ENCODE peak calls at places on chromosomes 16 and 17, in nine cellular contexts. One of them, this sample, is unnamed.

GRCh38 chr17:70869402-70870085 is 700.2 kb downstream of the KCNJ2 start:
- DNase-seq in AG10803: no peak
- DNase-seq in endothelial cell: no peak
- DNase-seq in lung: no peak
- DNase-seq in fibroblast of pulmonary artery: no peak
- DNase-seq in CD8-positive, alpha-beta T cell: no peak
- DNase-seq in sigmoid colon: no peak
- DNase-seq in body of pancreas: no peak
- DNase-seq in ovary: no peak
- DNase-seq in this sample: no peak

GRCh38 chr16:85441189-85441889 is 171.8 kb upstream of the GSE1 start:
- DNase-seq in endothelial cell: no peak
- DNase-seq in lung: no peak
- DNase-seq in sigmoid colon: no peak
- DNase-seq in ovary: no peak
- DNase-seq in AG10803: no peak
- DNase-seq in body of pancreas: no peak
- DNase-seq in CD8-positive, alpha-beta T cell: peak
- DNase-seq in fibroblast of pulmonary artery: no peak
- DNase-seq in this sample: no peak

GRCh38 chr17:79874329-79874981 is 35.2 kb upstream of the CBX4 start:
- DNase-seq in sigmoid colon: no peak
- DNase-seq in CD8-positive, alpha-beta T cell: peak
- DNase-seq in endothelial cell: peak
- DNase-seq in fibroblast of pulmonary artery: peak
- DNase-seq in lung: no peak
- DNase-seq in ovary: no peak
- DNase-seq in body of pancreas: peak
- DNase-seq in AG10803: peak
- DNase-seq in this sample: no peak

GRCh38 chr16:7755347-7755746 is 422.7 kb downstream of the RBFOX1 start:
- DNase-seq in ovary: no peak
- DNase-seq in fibroblast of pulmonary artery: no peak
- DNase-seq in sigmoid colon: no peak
- DNase-seq in CD8-positive, alpha-beta T cell: no peak
- DNase-seq in AG10803: no peak
- DNase-seq in body of pancreas: no peak
- DNase-seq in lung: no peak
- DNase-seq in endothelial cell: no peak
- DNase-seq in this sample: no peak

GRCh38 chr17:56593741-56594527 is 435 bp downstream of the NOG start:
- DNase-seq in endothelial cell: peak
- DNase-seq in ovary: peak
- DNase-seq in body of pancreas: peak
- DNase-seq in fibroblast of pulmonary artery: peak
- DNase-seq in lung: peak
- DNase-seq in sigmoid colon: peak
- DNase-seq in AG10803: peak
- DNase-seq in CD8-positive, alpha-beta T cell: peak
- DNase-seq in this sample: peak

GRCh38 chr17:79951361-79952264 is 84.1 kb downstream of the TBC1D16 start:
- DNase-seq in endothelial cell: no peak
- DNase-seq in ovary: peak
- DNase-seq in CD8-positive, alpha-beta T cell: no peak
- DNase-seq in AG10803: peak
- DNase-seq in sigmoid colon: peak
- DNase-seq in body of pancreas: peak
- DNase-seq in lung: peak
- DNase-seq in fibroblast of pulmonary artery: peak
- DNase-seq in this sample: peak

GRCh38 chr16:9042943-9043680 is 48.3 kb upstream of the HAPSTR1 start:
- DNase-seq in body of pancreas: no peak
- DNase-seq in lung: no peak
- DNase-seq in AG10803: peak
- DNase-seq in endothelial cell: no peak
- DNase-seq in ovary: no peak
- DNase-seq in CD8-positive, alpha-beta T cell: no peak
- DNase-seq in sigmoid colon: no peak
- DNase-seq in fibroblast of pulmonary artery: peak
- DNase-seq in this sample: no peak

GRCh38 chr16:71295950-71296349 is 6.7 kb upstream of the CMTR2 start:
- DNase-seq in body of pancreas: no peak
- DNase-seq in endothelial cell: no peak
- DNase-seq in sigmoid colon: no peak
- DNase-seq in ovary: no peak
- DNase-seq in fibroblast of pulmonary artery: no peak
- DNase-seq in AG10803: no peak
- DNase-seq in lung: no peak
- DNase-seq in CD8-positive, alpha-beta T cell: no peak
- DNase-seq in this sample: no peak

GRCh38 chr17:81391964-81392908 is 3.0 kb upstream of the BAHCC1 start:
- DNase-seq in sigmoid colon: peak
- DNase-seq in CD8-positive, alpha-beta T cell: no peak
- DNase-seq in AG10803: peak
- DNase-seq in endothelial cell: no peak
- DNase-seq in fibroblast of pulmonary artery: peak
- DNase-seq in lung: no peak
- DNase-seq in ovary: peak
- DNase-seq in body of pancreas: peak
- DNase-seq in this sample: no peak

GRCh38 chr17:62163847-62164246 is 98.8 kb upstream of the MED13 start:
- DNase-seq in fibroblast of pulmonary artery: no peak
- DNase-seq in body of pancreas: peak
- DNase-seq in lung: no peak
- DNase-seq in CD8-positive, alpha-beta T cell: no peak
- DNase-seq in sigmoid colon: no peak
- DNase-seq in AG10803: no peak
- DNase-seq in endothelial cell: no peak
- DNase-seq in ovary: no peak
- DNase-seq in this sample: no peak

GRCh38 chr17:40110457-40110856 is 10.1 kb upstream of the NR1D1 start:
- DNase-seq in CD8-positive, alpha-beta T cell: no peak
- DNase-seq in body of pancreas: no peak
- DNase-seq in endothelial cell: no peak
- DNase-seq in ovary: peak
- DNase-seq in AG10803: no peak
- DNase-seq in sigmoid colon: peak
- DNase-seq in fibroblast of pulmonary artery: no peak
- DNase-seq in lung: no peak
- DNase-seq in this sample: no peak

GRCh38 chr17:15742921-15743320 is 10.8 kb downstream of the TBC1D26 start:
- DNase-seq in CD8-positive, alpha-beta T cell: no peak
- DNase-seq in endothelial cell: no peak
- DNase-seq in ovary: no peak
- DNase-seq in body of pancreas: no peak
- DNase-seq in AG10803: no peak
- DNase-seq in lung: no peak
- DNase-seq in fibroblast of pulmonary artery: no peak
- DNase-seq in sigmoid colon: no peak
- DNase-seq in this sample: no peak

GRCh38 chr17:81566461-81567126 is 14.4 kb upstream of the FAAP100 start:
- DNase-seq in lung: peak
- DNase-seq in endothelial cell: peak
- DNase-seq in sigmoid colon: peak
- DNase-seq in fibroblast of pulmonary artery: peak
- DNase-seq in AG10803: peak
- DNase-seq in CD8-positive, alpha-beta T cell: no peak
- DNase-seq in body of pancreas: peak
- DNase-seq in ovary: peak
- DNase-seq in this sample: peak

GRCh38 chr16:81708459-81709368 is 70.4 kb upstream of the PLCG2 start:
- DNase-seq in AG10803: no peak
- DNase-seq in ovary: no peak
- DNase-seq in body of pancreas: peak
- DNase-seq in sigmoid colon: no peak
- DNase-seq in fibroblast of pulmonary artery: no peak
- DNase-seq in lung: no peak
- DNase-seq in endothelial cell: no peak
- DNase-seq in CD8-positive, alpha-beta T cell: no peak
- DNase-seq in this sample: no peak

GRCh38 chr17:77109159-77110005 is 31.4 kb upstream of the SEC14L1 start:
- DNase-seq in AG10803: no peak
- DNase-seq in ovary: no peak
- DNase-seq in sigmoid colon: no peak
- DNase-seq in endothelial cell: no peak
- DNase-seq in CD8-positive, alpha-beta T cell: no peak
- DNase-seq in fibroblast of pulmonary artery: no peak
- DNase-seq in body of pancreas: no peak
- DNase-seq in lung: no peak
- DNase-seq in this sample: no peak
- TF ChIP-seq CTCF in AG10803: no peak
- TF ChIP-seq CTCF in ovary: peak
- TF ChIP-seq CTCF in sigmoid colon: no peak
- TF ChIP-seq CTCF in endothelial cell: no peak
- TF ChIP-seq CTCF in CD8-positive, alpha-beta T cell: no peak
- TF ChIP-seq CTCF in fibroblast of pulmonary artery: peak
- TF ChIP-seq CTCF in body of pancreas: no peak
- TF ChIP-seq CTCF in lung: no peak
- TF ChIP-seq CTCF in this sample: no peak

GRCh38 chr17:37133131-37133530 is 184.4 kb downstream of the AATF start:
- DNase-seq in ovary: no peak
- DNase-seq in CD8-positive, alpha-beta T cell: no peak
- DNase-seq in sigmoid colon: no peak
- DNase-seq in lung: no peak
- DNase-seq in endothelial cell: no peak
- DNase-seq in fibroblast of pulmonary artery: no peak
- DNase-seq in body of pancreas: no peak
- DNase-seq in AG10803: no peak
- DNase-seq in this sample: no peak

GRCh38 chr17:37137906-37138413 is 189.2 kb downstream of the AATF start:
- DNase-seq in lung: no peak
- DNase-seq in CD8-positive, alpha-beta T cell: no peak
- DNase-seq in AG10803: no peak
- DNase-seq in ovary: no peak
- DNase-seq in body of pancreas: no peak
- DNase-seq in sigmoid colon: no peak
- DNase-seq in fibroblast of pulmonary artery: no peak
- DNase-seq in endothelial cell: no peak
- DNase-seq in this sample: no peak

GRCh38 chr17:37134050-37134449 is 185.3 kb downstream of the AATF start:
- DNase-seq in endothelial cell: no peak
- DNase-seq in lung: no peak
- DNase-seq in body of pancreas: no peak
- DNase-seq in CD8-positive, alpha-beta T cell: no peak
- DNase-seq in fibroblast of pulmonary artery: no peak
- DNase-seq in ovary: no peak
- DNase-seq in AG10803: no peak
- DNase-seq in sigmoid colon: no peak
- DNase-seq in this sample: no peak

GRCh38 chr17:37137070-37137610 is 188.4 kb downstream of the AATF start:
- DNase-seq in body of pancreas: no peak
- DNase-seq in CD8-positive, alpha-beta T cell: no peak
- DNase-seq in sigmoid colon: no peak
- DNase-seq in endothelial cell: no peak
- DNase-seq in AG10803: no peak
- DNase-seq in ovary: no peak
- DNase-seq in lung: no peak
- DNase-seq in fibroblast of pulmonary artery: no peak
- DNase-seq in this sample: no peak

GRCh38 chr17:37135581-37135980 is 186.8 kb downstream of the AATF start:
- DNase-seq in sigmoid colon: no peak
- DNase-seq in endothelial cell: no peak
- DNase-seq in AG10803: no peak
- DNase-seq in fibroblast of pulmonary artery: no peak
- DNase-seq in lung: no peak
- DNase-seq in ovary: no peak
- DNase-seq in body of pancreas: no peak
- DNase-seq in CD8-positive, alpha-beta T cell: no peak
- DNase-seq in this sample: no peak
- TF ChIP-seq CTCF in sigmoid colon: no peak
- TF ChIP-seq CTCF in endothelial cell: no peak
- TF ChIP-seq CTCF in AG10803: no peak
- TF ChIP-seq CTCF in fibroblast of pulmonary artery: no peak
- TF ChIP-seq CTCF in lung: no peak
- TF ChIP-seq CTCF in ovary: no peak
- TF ChIP-seq CTCF in body of pancreas: no peak
- TF ChIP-seq CTCF in CD8-positive, alpha-beta T cell: no peak
- TF ChIP-seq CTCF in this sample: no peak

GRCh38 chr17:49836111-49837030 is 11.5 kb downstream of the TAC4 start:
- DNase-seq in lung: peak
- DNase-seq in ovary: no peak
- DNase-seq in sigmoid colon: no peak
- DNase-seq in AG10803: peak
- DNase-seq in fibroblast of pulmonary artery: peak
- DNase-seq in CD8-positive, alpha-beta T cell: no peak
- DNase-seq in body of pancreas: peak
- DNase-seq in endothelial cell: no peak
- DNase-seq in this sample: no peak

GRCh38 chr17:49843774-49844350 is 4.0 kb downstream of the TAC4 start:
- DNase-seq in fibroblast of pulmonary artery: peak
- DNase-seq in body of pancreas: no peak
- DNase-seq in CD8-positive, alpha-beta T cell: no peak
- DNase-seq in AG10803: no peak
- DNase-seq in sigmoid colon: peak
- DNase-seq in ovary: no peak
- DNase-seq in lung: no peak
- DNase-seq in endothelial cell: peak
- DNase-seq in this sample: no peak

GRCh38 chr17:49842846-49843245 is 5.0 kb downstream of the TAC4 start:
- DNase-seq in CD8-positive, alpha-beta T cell: no peak
- DNase-seq in endothelial cell: no peak
- DNase-seq in lung: no peak
- DNase-seq in ovary: no peak
- DNase-seq in AG10803: no peak
- DNase-seq in sigmoid colon: no peak
- DNase-seq in body of pancreas: no peak
- DNase-seq in fibroblast of pulmonary artery: no peak
- DNase-seq in this sample: no peak

GRCh38 chr17:49845210-49845782 is 2.6 kb downstream of the TAC4 start:
- DNase-seq in endothelial cell: no peak
- DNase-seq in CD8-positive, alpha-beta T cell: no peak
- DNase-seq in ovary: peak
- DNase-seq in fibroblast of pulmonary artery: no peak
- DNase-seq in lung: no peak
- DNase-seq in sigmoid colon: peak
- DNase-seq in AG10803: no peak
- DNase-seq in body of pancreas: no peak
- DNase-seq in this sample: no peak

GRCh38 chr17:49841548-49841947 is 6.3 kb downstream of the TAC4 start:
- DNase-seq in CD8-positive, alpha-beta T cell: no peak
- DNase-seq in sigmoid colon: peak
- DNase-seq in body of pancreas: no peak
- DNase-seq in lung: no peak
- DNase-seq in fibroblast of pulmonary artery: no peak
- DNase-seq in ovary: no peak
- DNase-seq in AG10803: no peak
- DNase-seq in endothelial cell: no peak
- DNase-seq in this sample: no peak
- TF ChIP-seq CTCF in CD8-positive, alpha-beta T cell: no peak
- TF ChIP-seq CTCF in sigmoid colon: no peak
- TF ChIP-seq CTCF in body of pancreas: no peak
- TF ChIP-seq CTCF in lung: no peak
- TF ChIP-seq CTCF in fibroblast of pulmonary artery: peak
- TF ChIP-seq CTCF in ovary: no peak
- TF ChIP-seq CTCF in AG10803: no peak
- TF ChIP-seq CTCF in endothelial cell: peak
- TF ChIP-seq CTCF in this sample: no peak

DNA sequence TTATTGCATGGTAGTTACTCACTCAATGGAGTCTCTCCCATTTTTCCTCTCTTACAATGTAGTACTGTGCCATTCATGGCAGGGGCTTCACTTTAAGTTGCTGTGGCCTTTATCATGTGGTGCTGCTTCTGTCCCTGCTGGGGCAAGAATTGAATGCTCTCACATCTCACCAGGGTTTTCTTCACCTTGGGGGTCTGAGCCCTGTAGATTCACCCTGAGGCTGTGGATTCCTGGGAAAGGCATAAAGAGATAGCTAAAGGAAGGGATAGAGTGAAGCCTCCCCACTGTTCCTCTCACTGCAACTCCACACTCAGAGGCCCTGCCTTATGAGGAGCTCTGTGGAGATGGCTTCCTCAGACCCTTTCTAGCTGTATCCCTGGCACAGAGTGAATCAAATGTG is 178.5 kb upstream of the GOT2 start:
- DNase-seq in AG10803: no peak
- DNase-seq in lung: no peak
- DNase-seq in fibroblast of pulmonary artery: no peak
- DNase-seq in body of pancreas: no peak
- DNase-seq in ovary: no peak
- DNase-seq in sigmoid colon: no peak
- DNase-seq in endothelial cell: no peak
- DNase-seq in CD8-positive, alpha-beta T cell: no peak
- DNase-seq in this sample: no peak
- TF ChIP-seq CTCF in AG10803: no peak
- TF ChIP-seq CTCF in lung: no peak
- TF ChIP-seq CTCF in fibroblast of pulmonary artery: no peak
- TF ChIP-seq CTCF in body of pancreas: no peak
- TF ChIP-seq CTCF in ovary: no peak
- TF ChIP-seq CTCF in sigmoid colon: no peak
- TF ChIP-seq CTCF in endothelial cell: no peak
- TF ChIP-seq CTCF in CD8-positive, alpha-beta T cell: no peak
- TF ChIP-seq CTCF in this sample: no peak